ENCODE peak calls at places on chromosomes 1 and 21, in six cellular contexts. One of them, this sample, is unnamed.

GRCh38 chr1:2146836-2147517 is 47.6 kb downstream of the FAAP20 start:
- DNase-seq in H1: no peak
- DNase-seq in mesendoderm: no peak
- DNase-seq in mesenchymal stem cell: no peak
- DNase-seq in trophoblast cell: no peak
- DNase-seq in IMR-90: no peak
- DNase-seq in this sample: no peak

GRCh38 chr1:25619101-25619890 is 2.7 kb downstream of the MAN1C1 start:
- DNase-seq in H1: peak; percentile 41
- DNase-seq in mesendoderm: peak; percentile 79
- DNase-seq in mesenchymal stem cell: peak; percentile 45
- DNase-seq in trophoblast cell: peak; percentile 40
- DNase-seq in IMR-90: peak; percentile 14
- DNase-seq in this sample: peak; percentile 75

GRCh38 chr1:55007626-55008025 is 8.9 kb downstream of the BSND start:
- DNase-seq in H1: no peak
- DNase-seq in mesendoderm: no peak
- DNase-seq in mesenchymal stem cell: peak; percentile 50
- DNase-seq in trophoblast cell: no peak
- DNase-seq in IMR-90: peak; percentile 63
- DNase-seq in this sample: no peak

GRCh38 chr1:233112184-233113008 is 162.0 kb downstream of the NTPCR start:
- DNase-seq in H1: no peak
- DNase-seq in mesendoderm: peak; percentile 74
- DNase-seq in mesenchymal stem cell: peak; percentile 34
- DNase-seq in trophoblast cell: peak; percentile 51
- DNase-seq in IMR-90: peak; percentile 21
- DNase-seq in this sample: peak; percentile 5

GRCh38 chr1:185972096-185972875 is 238.1 kb downstream of the HMCN1 start:
- DNase-seq in H1: no peak
- DNase-seq in mesendoderm: no peak
- DNase-seq in mesenchymal stem cell: peak; percentile 44
- DNase-seq in trophoblast cell: no peak
- DNase-seq in IMR-90: peak; percentile 41
- DNase-seq in this sample: no peak

GRCh38 chr1:241519308-241520079 is at the start of gene FH:
- DNase-seq in H1: peak; percentile 75
- DNase-seq in mesendoderm: peak; percentile 99
- DNase-seq in mesenchymal stem cell: peak; percentile 99
- DNase-seq in trophoblast cell: peak; percentile 96
- DNase-seq in IMR-90: peak; percentile 98
- DNase-seq in this sample: peak; percentile 92

GRCh38 chr1:200753650-200754198 is 15.0 kb downstream of the CAMSAP2 start:
- DNase-seq in H1: no peak
- DNase-seq in mesendoderm: no peak
- DNase-seq in mesenchymal stem cell: no peak
- DNase-seq in trophoblast cell: no peak
- DNase-seq in IMR-90: no peak
- DNase-seq in this sample: no peak

GRCh38 chr1:18949689-18950414 is 6.6 kb downstream of the IFFO2 start:
- DNase-seq in H1: no peak
- DNase-seq in mesendoderm: peak; percentile 90
- DNase-seq in mesenchymal stem cell: peak; percentile 80
- DNase-seq in trophoblast cell: peak; percentile 71
- DNase-seq in IMR-90: peak; percentile 55
- DNase-seq in this sample: no peak

GRCh38 chr1:72412286-72412685 is 129.9 kb upstream of the NEGR1 start:
- DNase-seq in H1: no peak
- DNase-seq in mesendoderm: no peak
- DNase-seq in mesenchymal stem cell: no peak
- DNase-seq in trophoblast cell: no peak
- DNase-seq in IMR-90: peak; percentile 72
- DNase-seq in this sample: no peak

GRCh38 chr1:3352084-3352951 is 102.1 kb upstream of the ARHGEF16 start:
- DNase-seq in H1: no peak
- DNase-seq in mesendoderm: peak; percentile 79
- DNase-seq in mesenchymal stem cell: peak; percentile 7
- DNase-seq in trophoblast cell: no peak
- DNase-seq in IMR-90: peak; percentile 18
- DNase-seq in this sample: peak; percentile 88

GRCh38 chr21:42829954-42830353 is 49.4 kb downstream of the WDR4 start:
- DNase-seq in H1: no peak
- DNase-seq in mesendoderm: no peak
- DNase-seq in mesenchymal stem cell: no peak
- DNase-seq in trophoblast cell: no peak
- DNase-seq in IMR-90: no peak
- DNase-seq in this sample: no peak

GRCh38 chr1:1758692-1759455 is 19.4 kb downstream of the NADK start:
- DNase-seq in H1: no peak
- DNase-seq in mesendoderm: no peak
- DNase-seq in mesenchymal stem cell: no peak
- DNase-seq in trophoblast cell: peak; percentile 95
- DNase-seq in IMR-90: no peak
- DNase-seq in this sample: no peak

DNA sequence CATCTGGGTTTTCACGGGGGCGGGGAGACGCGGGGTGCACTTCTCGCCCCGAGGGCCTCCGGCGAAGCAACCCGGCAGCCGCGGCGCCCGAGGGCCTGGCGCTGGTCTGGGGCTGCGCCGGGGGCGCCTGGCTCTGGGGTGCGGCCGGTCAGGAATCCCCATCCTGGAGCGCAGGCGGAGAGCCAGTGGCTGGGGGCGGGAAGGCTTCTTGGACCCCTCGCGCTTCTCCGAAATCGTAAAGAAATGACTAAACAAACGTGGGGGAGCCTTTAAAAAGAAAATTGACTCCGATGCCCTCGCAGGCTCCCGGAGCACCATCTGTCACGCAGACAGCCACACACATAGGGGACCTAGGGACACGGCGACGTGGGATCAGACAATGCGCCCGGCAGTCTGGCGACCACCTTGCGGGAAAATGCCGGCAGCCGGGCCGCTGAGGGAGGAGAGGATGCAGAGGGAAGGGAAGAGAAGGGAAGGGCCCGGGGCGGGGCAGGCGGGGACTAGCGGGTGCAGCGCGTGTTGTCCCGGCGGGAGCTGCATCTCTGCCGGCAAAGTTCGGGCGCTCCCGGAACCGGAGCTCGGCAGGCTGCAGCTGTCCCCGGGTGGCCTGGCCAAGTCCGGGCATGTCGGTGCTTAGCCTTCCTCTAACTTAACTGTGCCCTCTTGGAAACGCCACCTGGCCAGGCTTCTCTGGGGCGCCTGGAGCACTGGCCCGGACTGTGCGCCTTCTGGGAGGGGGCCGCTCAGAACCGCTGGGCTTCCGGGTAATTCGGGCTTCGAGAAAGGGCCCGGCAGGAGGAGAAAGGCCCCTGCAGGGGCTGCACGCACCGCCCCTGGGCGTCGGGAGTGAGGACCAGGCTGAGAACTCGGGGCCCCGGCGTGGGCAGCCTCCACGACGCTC is 1.9 kb downstream of the NHLH2 start:
- DNase-seq in H1: no peak
- DNase-seq in mesendoderm: peak; percentile 78
- DNase-seq in mesenchymal stem cell: peak; percentile 25
- DNase-seq in trophoblast cell: peak; percentile 13
- DNase-seq in IMR-90: no peak
- DNase-seq in this sample: no peak
- H3K4me3 ChIP-seq in H1: peak overlapping the region; percentile 56
- H3K4me3 ChIP-seq in mesendoderm: peak overlapping the region; percentile 43
- H3K4me3 ChIP-seq in mesenchymal stem cell: peak overlapping the region; percentile 5
- H3K4me3 ChIP-seq in trophoblast cell: peak overlapping the region; percentile 70
- H3K4me3 ChIP-seq in IMR-90: peak overlapping the region; percentile 28
- H3K4me3 ChIP-seq in this sample: peak overlapping the region; percentile 78

GRCh38 chr21:39536835-39537234 is 75.9 kb upstream of the B3GALT5 start:
- DNase-seq in H1: no peak
- DNase-seq in mesendoderm: no peak
- DNase-seq in mesenchymal stem cell: no peak
- DNase-seq in trophoblast cell: no peak
- DNase-seq in IMR-90: no peak
- DNase-seq in this sample: no peak
- H2AK5ac ChIP-seq in H1: peak overlapping the region; percentile 24
- H2AK5ac ChIP-seq in mesendoderm: no peak overlapping the region
- H2AK5ac ChIP-seq in mesenchymal stem cell: no peak overlapping the region
- H2AK5ac ChIP-seq in trophoblast cell: no peak overlapping the region
- H2AK5ac ChIP-seq in IMR-90: no peak overlapping the region
- H2AK5ac ChIP-seq in this sample: no peak overlapping the region

GRCh38 chr1:110208916-110209650 is 1.0 kb upstream of the KCNC4 start:
- DNase-seq in H1: no peak
- DNase-seq in mesendoderm: peak; percentile 57
- DNase-seq in mesenchymal stem cell: no peak
- DNase-seq in trophoblast cell: no peak
- DNase-seq in IMR-90: no peak
- DNase-seq in this sample: no peak
- H3K4me3 ChIP-seq in H1: peak overlapping the region; percentile 41
- H3K4me3 ChIP-seq in mesendoderm: no peak overlapping the region
- H3K4me3 ChIP-seq in mesenchymal stem cell: peak overlapping the region; percentile 63
- H3K4me3 ChIP-seq in trophoblast cell: no peak overlapping the region
- H3K4me3 ChIP-seq in IMR-90: no peak overlapping the region
- H3K4me3 ChIP-seq in this sample: peak overlapping the region; percentile 86

DNA sequence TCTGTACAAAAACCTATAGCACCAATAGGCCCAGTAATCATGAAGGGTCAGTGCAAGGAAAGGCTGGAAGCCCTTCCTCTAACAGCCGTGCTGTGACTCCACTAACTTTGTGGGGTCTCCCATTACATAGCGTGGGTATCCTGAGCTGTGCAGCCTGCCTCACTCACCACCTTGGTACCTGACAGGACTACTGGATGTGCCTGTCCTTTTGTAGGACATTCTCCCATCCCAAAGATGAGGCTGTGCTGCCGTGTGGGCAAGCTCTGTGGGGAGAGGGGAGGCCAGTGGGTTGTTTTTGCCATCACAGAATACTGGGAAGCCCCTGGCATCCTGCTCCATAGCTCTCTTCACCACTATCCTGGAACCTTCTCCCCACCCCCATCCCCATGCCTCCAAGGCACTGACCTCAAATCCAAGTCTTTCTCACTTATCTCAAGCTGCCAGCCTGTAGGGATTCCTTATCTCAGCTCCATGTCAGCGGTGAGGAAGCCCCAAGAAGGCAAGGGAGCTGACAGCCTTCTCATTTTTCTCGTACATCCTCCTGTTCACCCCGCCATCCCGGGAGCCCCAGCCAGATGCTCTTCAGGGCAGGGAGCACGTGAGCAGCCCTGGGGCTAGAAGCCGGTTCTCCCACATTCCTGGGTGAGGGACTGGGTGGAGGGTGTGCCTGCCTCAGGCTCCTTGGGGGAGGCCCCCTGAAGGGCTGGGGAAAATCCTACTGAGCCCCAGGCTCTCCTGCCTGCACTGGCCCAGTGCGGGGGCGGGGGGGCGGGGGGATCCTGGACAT is 2.5 kb upstream of the ELF3 start:
- DNase-seq in H1: peak; percentile 82
- DNase-seq in mesendoderm: peak; percentile 96
- DNase-seq in mesenchymal stem cell: peak; percentile 35
- DNase-seq in trophoblast cell: peak; percentile 99
- DNase-seq in IMR-90: no peak
- DNase-seq in this sample: no peak
- H2AK5ac ChIP-seq in H1: peak overlapping the region; percentile 58
- H2AK5ac ChIP-seq in mesendoderm: peak overlapping the region; percentile 8
- H2AK5ac ChIP-seq in mesenchymal stem cell: peak overlapping the region; percentile 76
- H2AK5ac ChIP-seq in trophoblast cell: peak overlapping the region; percentile 94
- H2AK5ac ChIP-seq in IMR-90: no peak overlapping the region
- H2AK5ac ChIP-seq in this sample: no peak overlapping the region

DNA sequence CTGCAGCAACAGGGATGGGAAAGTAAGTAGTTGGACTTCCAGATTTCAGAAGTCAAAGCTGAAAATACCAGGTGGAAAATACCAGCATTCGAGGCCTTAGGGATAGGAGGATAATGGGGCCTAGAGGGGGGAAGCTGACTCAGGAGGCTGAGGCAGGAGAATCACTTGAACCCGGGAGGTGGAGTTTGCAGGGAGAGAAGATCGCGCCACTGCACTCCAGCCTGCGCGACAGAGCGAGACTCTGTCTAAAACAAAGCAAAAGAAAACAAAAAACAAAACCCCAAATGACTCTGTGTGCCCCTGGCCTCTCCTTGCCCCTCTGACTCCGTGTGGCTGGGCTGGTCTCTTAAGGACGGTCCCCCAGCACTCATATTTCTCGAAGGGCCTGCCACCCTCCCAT is 3.4 kb downstream of the SH2D2A start:
- DNase-seq in H1: no peak
- DNase-seq in mesendoderm: no peak
- DNase-seq in mesenchymal stem cell: no peak
- DNase-seq in trophoblast cell: no peak
- DNase-seq in IMR-90: no peak
- DNase-seq in this sample: no peak
- H3K4me3 ChIP-seq in H1: peak overlapping the region; percentile 3
- H3K4me3 ChIP-seq in mesendoderm: no peak overlapping the region
- H3K4me3 ChIP-seq in mesenchymal stem cell: no peak overlapping the region
- H3K4me3 ChIP-seq in trophoblast cell: no peak overlapping the region
- H3K4me3 ChIP-seq in IMR-90: no peak overlapping the region
- H3K4me3 ChIP-seq in this sample: peak overlapping the region; percentile 76

DNA sequence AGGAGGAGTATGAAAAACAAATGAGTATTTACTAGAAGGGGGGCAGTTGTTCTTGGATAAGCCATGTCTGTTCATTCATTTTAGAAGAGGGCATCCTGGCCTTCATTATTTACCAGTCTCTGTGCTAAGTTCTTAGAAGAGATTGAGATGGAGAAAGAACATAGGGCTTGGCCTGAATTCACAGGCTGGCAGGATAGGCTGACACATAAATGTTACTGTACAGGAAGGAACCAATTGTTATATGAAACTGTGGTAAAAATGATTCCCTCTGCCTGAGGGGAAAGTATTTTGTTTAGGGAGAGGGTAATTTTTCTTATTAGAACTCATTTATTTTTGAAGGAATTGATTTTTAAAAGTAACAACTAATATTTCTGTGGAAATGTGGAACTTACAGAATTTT is 99.5 kb downstream of the MAN1A2 start:
- DNase-seq in H1: no peak
- DNase-seq in mesendoderm: no peak
- DNase-seq in mesenchymal stem cell: peak; percentile 10
- DNase-seq in trophoblast cell: no peak
- DNase-seq in IMR-90: peak; percentile 13
- DNase-seq in this sample: no peak
- H2AK5ac ChIP-seq in H1: no peak overlapping the region
- H2AK5ac ChIP-seq in mesendoderm: no peak overlapping the region
- H2AK5ac ChIP-seq in mesenchymal stem cell: no peak overlapping the region
- H2AK5ac ChIP-seq in trophoblast cell: no peak overlapping the region
- H2AK5ac ChIP-seq in IMR-90: no peak overlapping the region
- H2AK5ac ChIP-seq in this sample: no peak overlapping the region

This sample was measured in neuronal stem cell.